ENCODE peak calls at places on chromosomes 7 and 10, in eight cellular contexts. X is WTC11, U is keratinocyte, S is OCI-LY7, N is cardiac muscle cell, J is HFFc6, O is AG04450, L is bronchial epithelial cell. P is an unnamed sample.

GRCh38 chr10:6023661-6024333 is 38.4 kb downstream of the IL2RA start:
- DNase-seq in X (no peak), N (no peak), U (no peak), O (no peak), S (no peak), L (no peak), J (peak; percentile 82), P (peak; percentile 19)

GRCh38 chr7:131898418-131898817 is 342.0 kb upstream of the PODXL start:
- DNase-seq in S (no peak), U (no peak), L (no peak), X (no peak), O (no peak), J (no peak), N (no peak), P (peak; percentile 14)

GRCh38 chr7:110461621-110462020 is 629.3 kb upstream of the LRRN3 start:
- DNase-seq in O (no peak), S (no peak), U (no peak), X (no peak), L (no peak), N (no peak), J (no peak), P (no peak)

GRCh38 chr10:97762816-97763215 is 9.0 kb downstream of the SFRP5 start:
- DNase-seq in S (no peak), L (no peak), N (peak; percentile 55), U (no peak), X (peak; percentile 78), O (no peak), J (no peak), P (no peak)

GRCh38 chr10:24444337-24444736 is 235.4 kb downstream of the KIAA1217 start:
- DNase-seq in S (no peak), N (no peak), U (no peak), X (no peak), O (no peak), J (peak; percentile 90), L (peak; percentile 70), P (peak; percentile 97)

GRCh38 chr7:152649220-152649619 is 26.7 kb downstream of the XRCC2 start:
- DNase-seq in X (no peak), J (no peak), N (no peak), U (no peak), L (no peak), S (no peak), O (no peak), P (no peak)

GRCh38 chr10:46073564-46073963 is 27.5 kb upstream of the MSMB start:
- DNase-seq in S (no peak), X (no peak), O (no peak), J (no peak), L (no peak), U (no peak), N (no peak), P (no peak)

GRCh38 chr10:78913219-78914059 is 155.3 kb upstream of the ZMIZ1 start:
- DNase-seq in U (no peak), O (no peak), X (peak; percentile 73), S (peak; percentile 58), J (no peak), N (no peak), L (no peak), P (no peak)

GRCh38 chr7:46368871-46369270 is 447.8 kb upstream of the IGFBP3 start:
- DNase-seq in N (no peak), L (no peak), O (no peak), S (no peak), U (no peak), X (no peak), J (no peak), P (no peak)

GRCh38 chr7:43799605-43800004 is 41.1 kb downstream of the BLVRA start:
- DNase-seq in L (peak; percentile 54), J (no peak), U (peak; percentile 11), N (no peak), S (no peak), X (no peak), O (no peak), P (peak; percentile 24)

GRCh38 chr7:39069886-39070881 is 92.5 kb downstream of the POU6F2 start:
- DNase-seq in U (no peak), J (no peak), S (no peak), O (no peak), N (peak; percentile 38), L (no peak), X (no peak), P (no peak)

GRCh38 chr10:7475046-7475860 is 64.4 kb upstream of the SFMBT2 start:
- DNase-seq in J (no peak), S (no peak), N (no peak), U (no peak), O (no peak), X (peak; percentile 50), L (no peak), P (no peak)

GRCh38 chr7:130084037-130084875 is 13.9 kb downstream of the KLHDC10 start:
- DNase-seq in O (no peak), L (peak; percentile 31), S (peak; percentile 26), U (no peak), J (no peak), N (no peak), X (no peak), P (peak; percentile 78)

DNA sequence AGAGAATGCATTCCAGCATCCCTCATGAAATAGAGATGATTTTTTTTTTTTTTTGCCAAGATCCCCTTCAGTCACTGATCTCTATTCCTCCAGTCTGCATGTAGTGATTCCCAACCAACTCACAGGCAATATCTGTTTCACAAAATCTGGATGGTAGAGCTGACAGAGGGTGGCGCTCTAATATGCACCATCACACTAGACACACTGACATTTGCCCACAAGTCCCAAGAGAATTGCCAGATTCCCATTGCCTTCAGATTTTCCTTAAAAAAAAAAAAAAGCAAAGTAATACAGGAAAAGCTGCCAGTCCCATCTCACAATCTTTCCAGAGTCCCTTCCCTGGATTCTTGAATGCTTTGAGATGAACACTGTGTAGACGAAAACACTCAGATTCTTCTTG is 301.0 kb downstream of the SORCS1 start:
- DNase-seq in J (no peak), N (peak; percentile 31), U (no peak), L (no peak), X (peak; percentile 36), S (no peak), O (no peak), P (no peak)
- TF ChIP-seq CTCF in J (no peak), N (no peak), U (no peak), L (no peak), X (no peak), S (no peak), O (no peak), P (no peak)

GRCh38 chr10:90718185-90718584 is 139.7 kb downstream of the HTR7 start:
- DNase-seq in S (no peak), N (peak; percentile 6), X (no peak), L (no peak), U (no peak), J (no peak), O (no peak), P (peak; percentile 19)
- TF ChIP-seq CTCF in S (no peak), N (peak; percentile 26), X (no peak), L (no peak), U (no peak), J (no peak), O (no peak), P (peak; percentile 21)

DNA sequence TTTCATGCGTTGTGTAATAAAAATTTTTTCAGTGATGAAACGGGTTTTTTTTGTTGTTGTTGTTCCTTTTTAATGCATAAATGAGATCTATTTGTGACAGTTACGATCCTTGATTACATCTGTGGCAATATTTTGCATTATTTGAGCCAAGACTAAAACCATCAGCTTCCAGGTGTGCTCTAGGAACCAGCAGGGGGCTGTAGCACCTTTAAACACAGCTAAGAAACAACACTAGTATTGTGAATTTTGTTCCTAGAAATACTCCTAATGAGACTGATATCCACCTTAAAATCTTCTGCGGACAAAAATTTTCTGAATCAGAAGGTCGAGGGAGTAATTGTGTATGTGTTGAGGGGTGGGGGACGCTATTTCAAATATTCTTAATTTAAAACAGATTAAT is 52.6 kb downstream of the FGFBP3 start:
- DNase-seq in L (peak; percentile 15), O (no peak), N (peak; percentile 55), X (no peak), S (peak; percentile 5), U (no peak), J (no peak), P (peak; percentile 25)
- TF ChIP-seq CTCF in L (peak; percentile 44), O (peak; percentile 46), N (peak; percentile 40), X (no peak), S (peak; percentile 70), U (peak; percentile 41), J (peak; percentile 59), P (peak; percentile 43)

DNA sequence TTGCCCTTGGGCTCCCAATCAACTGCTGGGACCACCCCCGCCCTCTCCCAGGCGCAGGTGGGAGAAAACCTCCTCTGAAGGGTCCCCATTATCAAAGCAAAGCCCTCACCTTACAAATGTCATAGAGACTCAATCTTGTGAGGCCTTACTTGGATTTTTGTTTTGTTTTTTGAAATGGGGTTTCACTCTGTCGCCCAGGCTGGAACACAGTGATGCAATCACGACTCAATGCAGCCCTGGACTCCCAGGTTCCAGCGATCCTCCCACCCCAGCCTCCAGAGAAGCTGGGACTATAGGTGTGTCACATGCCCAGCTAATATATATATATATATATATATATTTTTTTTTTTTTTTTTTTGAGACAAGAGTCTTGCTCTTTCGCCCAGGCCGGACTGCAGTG is 57.5 kb upstream of the WIPI2 start:
- DNase-seq in N (no peak), L (no peak), S (no peak), U (no peak), O (no peak), X (no peak), J (no peak), P (no peak)
- TF ChIP-seq CTCF in N (no peak), L (no peak), S (no peak), U (no peak), O (no peak), X (no peak), J (no peak), P (no peak)

DNA sequence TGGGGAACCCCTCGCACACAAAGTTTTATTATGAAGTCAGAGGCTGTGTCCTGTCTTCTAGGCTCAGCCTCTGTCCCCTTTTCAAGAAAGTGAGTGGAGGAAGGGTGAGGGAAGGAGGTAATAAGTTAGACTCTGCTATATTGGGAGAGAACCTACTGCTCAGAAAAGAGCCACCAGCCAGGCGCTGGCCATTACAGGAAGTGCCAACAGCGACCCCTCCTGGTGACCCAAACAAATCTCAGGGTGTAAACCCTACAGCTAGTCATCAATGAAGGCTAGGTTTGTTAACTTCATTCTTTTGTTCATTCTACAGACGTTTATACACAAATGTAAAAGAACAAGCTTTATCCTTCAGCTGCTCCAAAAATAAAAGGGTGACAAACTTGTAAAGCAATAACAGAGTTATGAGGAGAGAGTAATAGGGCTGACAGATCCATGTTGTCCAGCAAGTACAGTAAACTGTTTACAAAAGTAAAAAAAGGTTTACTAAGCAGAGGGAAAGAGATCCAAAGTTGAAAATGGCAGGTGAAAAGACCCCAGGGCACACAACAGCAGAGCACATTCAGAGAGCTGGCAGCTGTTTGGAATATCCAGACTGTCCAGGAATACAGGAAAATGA is 82.7 kb downstream of the FAM204A start:
- DNase-seq in L (peak; percentile 19), S (peak; percentile 32), U (no peak), J (no peak), X (peak; percentile 73), N (peak; percentile 75), O (no peak), P (peak; percentile 42)
- TF ChIP-seq CTCF in L (peak; percentile 80), S (peak; percentile 80), U (peak; percentile 72), J (peak; percentile 83), X (peak; percentile 90), N (peak; percentile 55), O (peak; percentile 53), P (peak; percentile 73)